ENCODE peak calls at places on chromosomes 5 and 9, in four cellular contexts. One of them, this sample, is unnamed. For H3K27me3, the result is how much of the 10 kb centered on the place peaks cover.

GRCh38 chr9:106862946-106863740 is at the start of gene ZNF462:
- DNase-seq in tibial artery: no peak
- DNase-seq in PC-9: peak
- DNase-seq in ascending aorta: peak
- DNase-seq in this sample: no peak

GRCh38 chr9:99851028-99851822 is 29.5 kb downstream of the NR4A3 start:
- DNase-seq in tibial artery: no peak
- DNase-seq in PC-9: no peak
- DNase-seq in ascending aorta: no peak
- DNase-seq in this sample: no peak

GRCh38 chr5:139272471-139273321 is 20.8 kb upstream of the MATR3 start:
- DNase-seq in tibial artery: no peak
- DNase-seq in PC-9: no peak
- DNase-seq in ascending aorta: no peak
- DNase-seq in this sample: no peak

GRCh38 chr5:633521-633955 is 21.4 kb downstream of the CEP72 start:
- DNase-seq in tibial artery: no peak
- DNase-seq in PC-9: no peak
- DNase-seq in ascending aorta: no peak
- DNase-seq in this sample: no peak

GRCh38 chr9:16031971-16032370 is 479.1 kb downstream of the CCDC171 start:
- DNase-seq in tibial artery: no peak
- DNase-seq in PC-9: peak
- DNase-seq in ascending aorta: no peak
- DNase-seq in this sample: no peak

GRCh38 chr9:36928670-36929349 is 105.3 kb downstream of the PAX5 start:
- DNase-seq in tibial artery: no peak
- DNase-seq in PC-9: no peak
- DNase-seq in ascending aorta: no peak
- DNase-seq in this sample: no peak

GRCh38 chr9:69200071-69200470 is 26.0 kb downstream of the TJP2 start:
- DNase-seq in tibial artery: no peak
- DNase-seq in PC-9: no peak
- DNase-seq in ascending aorta: no peak
- DNase-seq in this sample: no peak

GRCh38 chr5:145859897-145860296 is 12.9 kb downstream of the GRXCR2 start:
- DNase-seq in tibial artery: no peak
- DNase-seq in PC-9: no peak
- DNase-seq in ascending aorta: no peak
- DNase-seq in this sample: no peak

GRCh38 chr9:117487555-117488175 is 72.8 kb upstream of the ASTN2 start:
- DNase-seq in tibial artery: peak
- DNase-seq in PC-9: peak
- DNase-seq in ascending aorta: peak
- DNase-seq in this sample: no peak

GRCh38 chr5:111551569-111552275 is 39.4 kb upstream of the STARD4 start:
- DNase-seq in tibial artery: no peak
- DNase-seq in PC-9: no peak
- DNase-seq in ascending aorta: no peak
- DNase-seq in this sample: no peak

GRCh38 chr5:142551242-142552067 is 134.4 kb downstream of the FGF1 start:
- DNase-seq in tibial artery: peak
- DNase-seq in PC-9: no peak
- DNase-seq in ascending aorta: no peak
- DNase-seq in this sample: no peak

GRCh38 chr5:72205431-72206009 is 98.2 kb downstream of the MAP1B start:
- DNase-seq in tibial artery: no peak
- DNase-seq in PC-9: no peak
- DNase-seq in ascending aorta: no peak
- DNase-seq in this sample: no peak

GRCh38 chr5:62475072-62475471 is 62.5 kb downstream of the IPO11 start:
- DNase-seq in tibial artery: no peak
- DNase-seq in PC-9: peak
- DNase-seq in ascending aorta: no peak
- DNase-seq in this sample: no peak

GRCh38 chr9:106468431-106468830 is 394.5 kb upstream of the ZNF462 start:
- DNase-seq in tibial artery: no peak
- DNase-seq in PC-9: no peak
- DNase-seq in ascending aorta: no peak
- DNase-seq in this sample: no peak

GRCh38 chr9:132760057-132760456 is 89.8 kb downstream of the GTF3C4 start:
- DNase-seq in tibial artery: no peak
- DNase-seq in PC-9: no peak
- DNase-seq in ascending aorta: no peak
- DNase-seq in this sample: no peak

GRCh38 chr5:81422671-81423070 is 28.7 kb upstream of the ACOT12 start:
- DNase-seq in tibial artery: no peak
- DNase-seq in PC-9: no peak
- DNase-seq in ascending aorta: no peak
- DNase-seq in this sample: no peak

GRCh38 chr5:59133801-59134261 is 551.0 kb downstream of the RAB3C start:
- DNase-seq in tibial artery: no peak
- DNase-seq in PC-9: no peak
- DNase-seq in ascending aorta: no peak
- DNase-seq in this sample: no peak

GRCh38 chr5:2841208-2841607 is 89.7 kb upstream of the IRX2 start:
- DNase-seq in tibial artery: no peak
- DNase-seq in PC-9: no peak
- DNase-seq in ascending aorta: no peak
- DNase-seq in this sample: no peak

GRCh38 chr9:101543098-101543735 is 9.6 kb downstream of the RNF20 start:
- DNase-seq in tibial artery: no peak
- DNase-seq in PC-9: no peak
- DNase-seq in ascending aorta: no peak
- DNase-seq in this sample: no peak

GRCh38 chr5:150043657-150044333 is 42.6 kb downstream of the CSF1R start:
- DNase-seq in tibial artery: no peak
- DNase-seq in PC-9: no peak
- DNase-seq in ascending aorta: no peak
- DNase-seq in this sample: no peak

GRCh38 chr5:110896901-110897300 is 158.1 kb downstream of the SLC25A46 start:
- DNase-seq in tibial artery: no peak
- DNase-seq in PC-9: no peak
- DNase-seq in ascending aorta: no peak
- DNase-seq in this sample: no peak

GRCh38 chr5:92979716-92980115 is 601.3 kb downstream of the NR2F1-AS1 start:
- DNase-seq in tibial artery: no peak
- DNase-seq in PC-9: no peak
- DNase-seq in ascending aorta: no peak
- DNase-seq in this sample: no peak

GRCh38 chr5:76169536-76169935 is 86.4 kb downstream of the SV2C start:
- DNase-seq in tibial artery: no peak
- DNase-seq in PC-9: no peak
- DNase-seq in ascending aorta: no peak
- DNase-seq in this sample: no peak

GRCh38 chr5:150562832-150563231 is 54.9 kb downstream of the NDST1 start:
- DNase-seq in tibial artery: no peak
- DNase-seq in PC-9: peak
- DNase-seq in ascending aorta: no peak
- DNase-seq in this sample: no peak

GRCh38 chr9:136057236-136058151 is 37.6 kb downstream of the NACC2 start:
- DNase-seq in tibial artery: peak
- DNase-seq in PC-9: no peak
- DNase-seq in ascending aorta: no peak
- DNase-seq in this sample: no peak

GRCh38 chr5:133801431-133801830 is 167.0 kb downstream of the C5orf15 start:
- DNase-seq in tibial artery: no peak
- DNase-seq in PC-9: no peak
- DNase-seq in ascending aorta: no peak
- DNase-seq in this sample: no peak
- H3K27me3 ChIP-seq in tibial artery: under half
- H3K27me3 ChIP-seq in PC-9: under half
- H3K27me3 ChIP-seq in ascending aorta: under half
- H3K27me3 ChIP-seq in this sample: under half

GRCh38 chr5:151638619-151639018 is 47.5 kb upstream of the FAT2 start:
- DNase-seq in tibial artery: no peak
- DNase-seq in PC-9: no peak
- DNase-seq in ascending aorta: no peak
- DNase-seq in this sample: no peak
- H3K27ac ChIP-seq in tibial artery: no peak
- H3K27ac ChIP-seq in PC-9: no peak
- H3K27ac ChIP-seq in ascending aorta: no peak
- H3K27ac ChIP-seq in this sample: no peak

DNA sequence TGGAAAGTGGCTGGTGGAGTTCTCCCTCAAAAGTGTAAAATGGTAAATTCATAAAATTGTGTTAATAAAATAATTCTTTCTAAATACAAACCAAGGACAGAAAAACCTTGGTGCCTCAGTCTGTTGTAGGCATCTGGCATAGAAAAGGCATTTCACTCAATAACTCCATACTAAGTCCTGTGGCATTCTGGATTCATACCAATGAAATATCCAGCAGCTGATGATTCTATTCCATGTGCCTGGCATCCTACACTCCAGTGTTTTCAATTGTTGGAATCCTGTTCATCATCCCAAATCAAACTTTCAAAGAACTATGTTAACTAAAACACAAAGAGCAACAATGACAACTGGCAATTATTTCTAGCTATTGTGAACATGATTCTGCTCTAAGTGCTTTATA is 21.6 kb upstream of the ALDH1A1 start:
- DNase-seq in tibial artery: no peak
- DNase-seq in PC-9: no peak
- DNase-seq in ascending aorta: no peak
- DNase-seq in this sample: no peak
- H3K27me3 ChIP-seq in tibial artery: under half
- H3K27me3 ChIP-seq in PC-9: under half
- H3K27me3 ChIP-seq in ascending aorta: under half
- H3K27me3 ChIP-seq in this sample: under half

GRCh38 chr9:27151693-27152397 is 42.8 kb downstream of the TEK start:
- DNase-seq in tibial artery: no peak
- DNase-seq in PC-9: peak
- DNase-seq in ascending aorta: no peak
- DNase-seq in this sample: no peak
- H3K27ac ChIP-seq in tibial artery: no peak
- H3K27ac ChIP-seq in PC-9: no peak
- H3K27ac ChIP-seq in ascending aorta: no peak
- H3K27ac ChIP-seq in this sample: no peak

GRCh38 chr5:174723979-174724483 is 351 bp upstream of the MSX2 start:
- DNase-seq in tibial artery: no peak
- DNase-seq in PC-9: no peak
- DNase-seq in ascending aorta: no peak
- DNase-seq in this sample: no peak
- H3K27me3 ChIP-seq in tibial artery: under half
- H3K27me3 ChIP-seq in PC-9: half or more
- H3K27me3 ChIP-seq in ascending aorta: under half
- H3K27me3 ChIP-seq in this sample: half or more

GRCh38 chr5:6228257-6229250 is 149.8 kb downstream of the MED10 start:
- DNase-seq in tibial artery: no peak
- DNase-seq in PC-9: no peak
- DNase-seq in ascending aorta: no peak
- DNase-seq in this sample: no peak
- H3K27ac ChIP-seq in tibial artery: no peak
- H3K27ac ChIP-seq in PC-9: no peak
- H3K27ac ChIP-seq in ascending aorta: peak
- H3K27ac ChIP-seq in this sample: no peak